ENCODE peak calls at places on chromosomes 5 and 9, in six cellular contexts. One of them, this sample, is unnamed.

GRCh38 chr9:135515083-135515511 is 6.1 kb upstream of the LCN1 start:
- DNase-seq in left ventricle myocardium inferior: no peak
- DNase-seq in CD8-positive, alpha-beta T cell: no peak
- DNase-seq in colonic mucosa: no peak
- DNase-seq in GM23248: no peak
- DNase-seq in mammary epithelial cell: no peak
- DNase-seq in this sample: no peak

GRCh38 chr9:34139477-34140146 is 13.1 kb upstream of the DCAF12 start:
- DNase-seq in GM23248: peak; percentile 96
- DNase-seq in CD8-positive, alpha-beta T cell: no peak
- DNase-seq in left ventricle myocardium inferior: peak; percentile 36
- DNase-seq in colonic mucosa: peak; percentile 22
- DNase-seq in mammary epithelial cell: peak; percentile 60
- DNase-seq in this sample: peak; percentile 17

GRCh38 chr9:107484117-107484723 is 5.3 kb downstream of the KLF4 start:
- DNase-seq in GM23248: peak; percentile 84
- DNase-seq in mammary epithelial cell: peak; percentile 60
- DNase-seq in CD8-positive, alpha-beta T cell: no peak
- DNase-seq in colonic mucosa: peak; percentile 64
- DNase-seq in left ventricle myocardium inferior: no peak
- DNase-seq in this sample: peak; percentile 28

GRCh38 chr9:38384990-38385848 is 7.3 kb upstream of the ALDH1B1 start:
- DNase-seq in left ventricle myocardium inferior: no peak
- DNase-seq in colonic mucosa: no peak
- DNase-seq in GM23248: peak; percentile 22
- DNase-seq in CD8-positive, alpha-beta T cell: no peak
- DNase-seq in mammary epithelial cell: no peak
- DNase-seq in this sample: no peak

GRCh38 chr5:141672856-141673813 is 8.9 kb downstream of the ARAP3 start:
- DNase-seq in left ventricle myocardium inferior: no peak
- DNase-seq in mammary epithelial cell: no peak
- DNase-seq in colonic mucosa: no peak
- DNase-seq in GM23248: no peak
- DNase-seq in CD8-positive, alpha-beta T cell: no peak
- DNase-seq in this sample: no peak

GRCh38 chr9:108125541-108125940 is 636.0 kb upstream of the KLF4 start:
- DNase-seq in left ventricle myocardium inferior: no peak
- DNase-seq in CD8-positive, alpha-beta T cell: no peak
- DNase-seq in colonic mucosa: no peak
- DNase-seq in mammary epithelial cell: no peak
- DNase-seq in GM23248: peak; percentile 6
- DNase-seq in this sample: no peak

GRCh38 chr9:127030814-127031740 is 91.4 kb downstream of the ANGPTL2 start:
- DNase-seq in colonic mucosa: peak; percentile 44
- DNase-seq in CD8-positive, alpha-beta T cell: no peak
- DNase-seq in left ventricle myocardium inferior: no peak
- DNase-seq in GM23248: no peak
- DNase-seq in mammary epithelial cell: no peak
- DNase-seq in this sample: no peak

GRCh38 chr5:111774525-111774924 is 17.5 kb upstream of the NREP start:
- DNase-seq in left ventricle myocardium inferior: peak; percentile 17
- DNase-seq in mammary epithelial cell: peak; percentile 12
- DNase-seq in colonic mucosa: peak; percentile 67
- DNase-seq in CD8-positive, alpha-beta T cell: no peak
- DNase-seq in GM23248: no peak
- DNase-seq in this sample: no peak

GRCh38 chr5:167851416-167851815 is 440.0 kb upstream of the WWC1 start:
- DNase-seq in colonic mucosa: no peak
- DNase-seq in CD8-positive, alpha-beta T cell: no peak
- DNase-seq in left ventricle myocardium inferior: no peak
- DNase-seq in mammary epithelial cell: no peak
- DNase-seq in GM23248: peak; percentile 45
- DNase-seq in this sample: no peak

GRCh38 chr9:86471501-86471900 is 117.3 kb upstream of the TUT7 start:
- DNase-seq in CD8-positive, alpha-beta T cell: no peak
- DNase-seq in GM23248: no peak
- DNase-seq in mammary epithelial cell: no peak
- DNase-seq in left ventricle myocardium inferior: no peak
- DNase-seq in colonic mucosa: no peak
- DNase-seq in this sample: no peak

GRCh38 chr5:68225188-68225910 is 9.8 kb downstream of the PIK3R1 start:
- DNase-seq in colonic mucosa: peak; percentile 69
- DNase-seq in CD8-positive, alpha-beta T cell: no peak
- DNase-seq in GM23248: peak; percentile 91
- DNase-seq in mammary epithelial cell: peak; percentile 87
- DNase-seq in left ventricle myocardium inferior: peak; percentile 34
- DNase-seq in this sample: peak; percentile 75

GRCh38 chr5:149474198-149474597 is 77.0 kb downstream of the CSNK1A1 start:
- DNase-seq in colonic mucosa: peak; percentile 73
- DNase-seq in CD8-positive, alpha-beta T cell: no peak
- DNase-seq in GM23248: peak; percentile 50
- DNase-seq in left ventricle myocardium inferior: no peak
- DNase-seq in mammary epithelial cell: peak; percentile 86
- DNase-seq in this sample: peak; percentile 58

GRCh38 chr5:152094076-152094475 is 169.4 kb upstream of the GLRA1 start:
- DNase-seq in mammary epithelial cell: no peak
- DNase-seq in colonic mucosa: no peak
- DNase-seq in left ventricle myocardium inferior: no peak
- DNase-seq in GM23248: no peak
- DNase-seq in CD8-positive, alpha-beta T cell: no peak
- DNase-seq in this sample: no peak

GRCh38 chr5:76469656-76470290 is 66.7 kb downstream of the IQGAP2 start:
- DNase-seq in left ventricle myocardium inferior: no peak
- DNase-seq in CD8-positive, alpha-beta T cell: no peak
- DNase-seq in mammary epithelial cell: no peak
- DNase-seq in colonic mucosa: no peak
- DNase-seq in GM23248: no peak
- DNase-seq in this sample: no peak

GRCh38 chr5:83724001-83724400 is 3.3 kb upstream of the HAPLN1 start:
- DNase-seq in colonic mucosa: peak; percentile 62
- DNase-seq in mammary epithelial cell: no peak
- DNase-seq in CD8-positive, alpha-beta T cell: no peak
- DNase-seq in GM23248: no peak
- DNase-seq in left ventricle myocardium inferior: no peak
- DNase-seq in this sample: no peak

GRCh38 chr5:121963409-121963808 is 1.6 kb downstream of the SRFBP1 start:
- DNase-seq in colonic mucosa: no peak
- DNase-seq in left ventricle myocardium inferior: no peak
- DNase-seq in GM23248: no peak
- DNase-seq in mammary epithelial cell: no peak
- DNase-seq in CD8-positive, alpha-beta T cell: no peak
- DNase-seq in this sample: no peak
- H3K36me3 ChIP-seq in colonic mucosa: no peaks in the 10 kb centered on the region
- H3K36me3 ChIP-seq in left ventricle myocardium inferior: no peaks in the 10 kb centered on the region
- H3K36me3 ChIP-seq in GM23248: no peaks in the 10 kb centered on the region
- H3K36me3 ChIP-seq in mammary epithelial cell: no peaks in the 10 kb centered on the region
- H3K36me3 ChIP-seq in CD8-positive, alpha-beta T cell: no peaks in the 10 kb centered on the region
- H3K36me3 ChIP-seq in this sample: no peaks in the 10 kb centered on the region

GRCh38 chr9:27382308-27382707 is 85.4 kb upstream of the EQTN start:
- DNase-seq in colonic mucosa: peak; percentile 65
- DNase-seq in left ventricle myocardium inferior: no peak
- DNase-seq in mammary epithelial cell: peak; percentile 31
- DNase-seq in CD8-positive, alpha-beta T cell: no peak
- DNase-seq in GM23248: no peak
- DNase-seq in this sample: no peak

GRCh38 chr9:27382989-27383388 is 86.0 kb upstream of the EQTN start:
- DNase-seq in mammary epithelial cell: no peak
- DNase-seq in left ventricle myocardium inferior: no peak
- DNase-seq in colonic mucosa: no peak
- DNase-seq in GM23248: no peak
- DNase-seq in CD8-positive, alpha-beta T cell: no peak
- DNase-seq in this sample: no peak

GRCh38 chr9:27385606-27386005 is 88.7 kb upstream of the EQTN start:
- DNase-seq in colonic mucosa: no peak
- DNase-seq in GM23248: no peak
- DNase-seq in left ventricle myocardium inferior: no peak
- DNase-seq in mammary epithelial cell: peak; percentile 57
- DNase-seq in CD8-positive, alpha-beta T cell: no peak
- DNase-seq in this sample: no peak

GRCh38 chr9:27384262-27385014 is 87.5 kb upstream of the EQTN start:
- DNase-seq in left ventricle myocardium inferior: no peak
- DNase-seq in CD8-positive, alpha-beta T cell: no peak
- DNase-seq in GM23248: no peak
- DNase-seq in mammary epithelial cell: no peak
- DNase-seq in colonic mucosa: no peak
- DNase-seq in this sample: no peak

DNA sequence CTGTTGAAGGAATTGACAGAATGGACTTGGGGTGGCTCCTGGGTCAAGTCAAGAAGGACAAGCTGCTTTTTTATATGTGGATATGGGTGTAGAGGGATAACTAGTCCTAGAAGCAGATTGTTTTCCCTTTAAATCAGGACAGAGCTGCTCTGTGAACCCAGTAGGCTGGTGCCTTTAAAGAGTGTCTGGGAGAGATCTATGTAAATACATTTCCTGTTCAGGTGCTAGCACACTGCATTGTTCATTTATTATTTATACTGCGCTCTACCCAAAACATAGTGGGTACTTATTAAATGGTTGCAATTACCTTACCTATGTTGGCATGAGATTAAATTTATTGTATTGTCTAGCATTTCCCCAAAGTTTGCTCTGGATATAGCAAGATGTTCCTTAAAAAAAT is 86.6 kb upstream of the EQTN start:
- DNase-seq in GM23248: no peak
- DNase-seq in left ventricle myocardium inferior: no peak
- DNase-seq in mammary epithelial cell: no peak
- DNase-seq in colonic mucosa: no peak
- DNase-seq in CD8-positive, alpha-beta T cell: no peak
- DNase-seq in this sample: no peak
- H3K4me1 ChIP-seq in GM23248: no peaks in the 10 kb centered on the region
- H3K4me1 ChIP-seq in left ventricle myocardium inferior: no peaks in the 10 kb centered on the region
- H3K4me1 ChIP-seq in mammary epithelial cell: peaks cover 43% of the 10 kb centered on the region
- H3K4me1 ChIP-seq in colonic mucosa: no peaks in the 10 kb centered on the region
- H3K4me1 ChIP-seq in CD8-positive, alpha-beta T cell: no peaks in the 10 kb centered on the region
- H3K4me1 ChIP-seq in this sample: no peaks in the 10 kb centered on the region

GRCh38 chr5:78819707-78820106 is 165.4 kb downstream of the ARSB start:
- DNase-seq in CD8-positive, alpha-beta T cell: no peak
- DNase-seq in colonic mucosa: no peak
- DNase-seq in GM23248: no peak
- DNase-seq in mammary epithelial cell: no peak
- DNase-seq in left ventricle myocardium inferior: no peak
- DNase-seq in this sample: no peak
- H3K27ac ChIP-seq in CD8-positive, alpha-beta T cell: no peak overlapping the region
- H3K27ac ChIP-seq in colonic mucosa: no peak overlapping the region
- H3K27ac ChIP-seq in GM23248: no peak overlapping the region
- H3K27ac ChIP-seq in mammary epithelial cell: no peak overlapping the region
- H3K27ac ChIP-seq in left ventricle myocardium inferior: no peak overlapping the region
- H3K27ac ChIP-seq in this sample: no peak overlapping the region

GRCh38 chr9:72200452-72200851 is 51.2 kb downstream of the GDA start:
- DNase-seq in colonic mucosa: no peak
- DNase-seq in GM23248: no peak
- DNase-seq in CD8-positive, alpha-beta T cell: no peak
- DNase-seq in mammary epithelial cell: no peak
- DNase-seq in left ventricle myocardium inferior: no peak
- DNase-seq in this sample: no peak
- H3K36me3 ChIP-seq in colonic mucosa: no peaks in the 10 kb centered on the region
- H3K36me3 ChIP-seq in GM23248: no peaks in the 10 kb centered on the region
- H3K36me3 ChIP-seq in CD8-positive, alpha-beta T cell: no peaks in the 10 kb centered on the region
- H3K36me3 ChIP-seq in mammary epithelial cell: no peaks in the 10 kb centered on the region
- H3K36me3 ChIP-seq in left ventricle myocardium inferior: no peaks in the 10 kb centered on the region
- H3K36me3 ChIP-seq in this sample: no peaks in the 10 kb centered on the region

GRCh38 chr9:134213508-134214394 is 49.4 kb upstream of the RNU6ATAC start:
- DNase-seq in GM23248: no peak
- DNase-seq in CD8-positive, alpha-beta T cell: no peak
- DNase-seq in mammary epithelial cell: no peak
- DNase-seq in colonic mucosa: no peak
- DNase-seq in left ventricle myocardium inferior: peak; percentile 12
- DNase-seq in this sample: peak; percentile 1

GRCh38 chr9:134211811-134212460 is 47.6 kb upstream of the RNU6ATAC start:
- DNase-seq in left ventricle myocardium inferior: peak; percentile 3
- DNase-seq in mammary epithelial cell: no peak
- DNase-seq in colonic mucosa: no peak
- DNase-seq in GM23248: no peak
- DNase-seq in CD8-positive, alpha-beta T cell: no peak
- DNase-seq in this sample: peak; percentile 1

GRCh38 chr9:134214395-134214765 is 50.0 kb upstream of the RNU6ATAC start:
- DNase-seq in CD8-positive, alpha-beta T cell: no peak
- DNase-seq in colonic mucosa: no peak
- DNase-seq in left ventricle myocardium inferior: no peak
- DNase-seq in GM23248: no peak
- DNase-seq in mammary epithelial cell: no peak
- DNase-seq in this sample: peak; percentile 1

GRCh38 chr9:134210908-134211810 is 46.8 kb upstream of the RNU6ATAC start:
- DNase-seq in CD8-positive, alpha-beta T cell: no peak
- DNase-seq in mammary epithelial cell: no peak
- DNase-seq in left ventricle myocardium inferior: peak; percentile 37
- DNase-seq in GM23248: no peak
- DNase-seq in colonic mucosa: no peak
- DNase-seq in this sample: peak; percentile 74

DNA sequence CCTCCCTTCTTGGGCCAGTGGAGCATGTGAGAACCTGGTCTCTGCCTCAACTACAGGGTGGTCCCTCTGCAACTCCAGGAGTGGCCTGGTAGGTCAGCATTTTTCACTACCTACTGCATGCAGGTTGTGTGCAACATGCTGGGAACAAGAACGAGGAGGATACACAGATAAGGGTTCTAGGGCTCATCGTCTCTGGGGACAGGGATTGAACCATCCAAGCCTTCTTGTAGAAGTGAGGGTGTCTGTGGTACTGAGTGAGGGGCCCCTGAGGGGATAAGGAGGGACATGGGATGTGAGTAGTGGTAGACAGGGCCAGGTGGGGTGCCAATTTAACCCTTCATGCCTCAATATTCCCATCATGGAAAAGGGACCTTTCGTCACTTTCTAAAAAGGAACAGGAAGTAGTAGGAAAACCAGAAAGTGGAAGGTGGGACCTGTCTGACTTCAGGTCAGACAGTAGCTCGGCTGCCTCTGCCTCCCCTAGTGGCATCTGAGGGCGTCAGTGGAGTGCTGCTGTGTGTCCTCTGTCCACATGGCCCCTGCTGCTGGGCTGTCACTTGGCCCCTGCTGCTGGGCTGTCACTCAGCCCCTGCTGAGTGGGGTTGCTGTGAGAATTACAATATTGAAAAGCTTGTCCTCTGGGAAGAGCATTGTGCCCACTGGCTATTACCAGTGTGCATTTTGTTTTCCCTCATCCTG is 48.6 kb upstream of the RNU6ATAC start:
- DNase-seq in CD8-positive, alpha-beta T cell: no peak
- DNase-seq in left ventricle myocardium inferior: peak; percentile 5
- DNase-seq in mammary epithelial cell: no peak
- DNase-seq in colonic mucosa: no peak
- DNase-seq in GM23248: no peak
- DNase-seq in this sample: peak; percentile 1
- H3K4me1 ChIP-seq in CD8-positive, alpha-beta T cell: no peaks in the 10 kb centered on the region
- H3K4me1 ChIP-seq in left ventricle myocardium inferior: peaks cover 65% of the 10 kb centered on the region
- H3K4me1 ChIP-seq in mammary epithelial cell: no peaks in the 10 kb centered on the region
- H3K4me1 ChIP-seq in colonic mucosa: no peaks in the 10 kb centered on the region
- H3K4me1 ChIP-seq in GM23248: no peaks in the 10 kb centered on the region
- H3K4me1 ChIP-seq in this sample: peaks cover 33% of the 10 kb centered on the region

This sample was measured in gastrocnemius medialis.